ENCODE peak calls at places on chromosomes 12 and 14, in ten cellular contexts. One of them, this sample, is unnamed.

GRCh38 chr12:104219908-104220404 is 4.4 kb downstream of the TXNRD1 start:
- DNase-seq in brain microvascular endothelial cell: peak
- DNase-seq in DND-41: peak
- DNase-seq in left ventricle myocardium inferior: no peak
- DNase-seq in CD4-positive, CD25-positive, alpha-beta regulatory T cell: peak
- DNase-seq in thoracic aorta: no peak
- DNase-seq in transverse colon: peak
- DNase-seq in breast epithelium: no peak
- DNase-seq in Peyer's patch: peak
- DNase-seq in H9: no peak
- DNase-seq in this sample: no peak

GRCh38 chr14:91338369-91338768 is 79.3 kb downstream of the CCDC88C start:
- DNase-seq in brain microvascular endothelial cell: no peak
- DNase-seq in DND-41: no peak
- DNase-seq in left ventricle myocardium inferior: no peak
- DNase-seq in CD4-positive, CD25-positive, alpha-beta regulatory T cell: no peak
- DNase-seq in thoracic aorta: no peak
- DNase-seq in transverse colon: no peak
- DNase-seq in breast epithelium: no peak
- DNase-seq in Peyer's patch: no peak
- DNase-seq in H9: no peak
- DNase-seq in this sample: no peak

GRCh38 chr12:40730281-40730680 is 38.0 kb downstream of the CNTN1 start:
- DNase-seq in brain microvascular endothelial cell: no peak
- DNase-seq in DND-41: no peak
- DNase-seq in left ventricle myocardium inferior: no peak
- DNase-seq in CD4-positive, CD25-positive, alpha-beta regulatory T cell: no peak
- DNase-seq in thoracic aorta: no peak
- DNase-seq in transverse colon: no peak
- DNase-seq in breast epithelium: no peak
- DNase-seq in Peyer's patch: no peak
- DNase-seq in H9: no peak
- DNase-seq in this sample: no peak

GRCh38 chr14:62189698-62190097 is 427.5 kb downstream of the SNAPC1 start:
- DNase-seq in brain microvascular endothelial cell: no peak
- DNase-seq in DND-41: no peak
- DNase-seq in left ventricle myocardium inferior: no peak
- DNase-seq in CD4-positive, CD25-positive, alpha-beta regulatory T cell: no peak
- DNase-seq in thoracic aorta: no peak
- DNase-seq in transverse colon: no peak
- DNase-seq in breast epithelium: no peak
- DNase-seq in Peyer's patch: no peak
- DNase-seq in H9: no peak
- DNase-seq in this sample: no peak

GRCh38 chr12:59657266-59657665 is 61.4 kb downstream of the SLC16A7 start:
- DNase-seq in brain microvascular endothelial cell: no peak
- DNase-seq in DND-41: no peak
- DNase-seq in left ventricle myocardium inferior: no peak
- DNase-seq in CD4-positive, CD25-positive, alpha-beta regulatory T cell: no peak
- DNase-seq in thoracic aorta: no peak
- DNase-seq in transverse colon: no peak
- DNase-seq in breast epithelium: no peak
- DNase-seq in Peyer's patch: no peak
- DNase-seq in H9: no peak
- DNase-seq in this sample: no peak

GRCh38 chr12:14567311-14568195 is at the start of gene PLBD1:
- DNase-seq in brain microvascular endothelial cell: no peak
- DNase-seq in DND-41: no peak
- DNase-seq in left ventricle myocardium inferior: peak
- DNase-seq in CD4-positive, CD25-positive, alpha-beta regulatory T cell: no peak
- DNase-seq in thoracic aorta: peak
- DNase-seq in transverse colon: peak
- DNase-seq in breast epithelium: no peak
- DNase-seq in Peyer's patch: peak
- DNase-seq in H9: peak
- DNase-seq in this sample: no peak

GRCh38 chr14:38207830-38208815 is at the start of gene SSTR1:
- DNase-seq in brain microvascular endothelial cell: no peak
- DNase-seq in DND-41: no peak
- DNase-seq in left ventricle myocardium inferior: no peak
- DNase-seq in CD4-positive, CD25-positive, alpha-beta regulatory T cell: no peak
- DNase-seq in thoracic aorta: no peak
- DNase-seq in transverse colon: peak
- DNase-seq in breast epithelium: no peak
- DNase-seq in Peyer's patch: peak
- DNase-seq in H9: peak
- DNase-seq in this sample: no peak

GRCh38 chr14:55780156-55780946 is 200.3 kb downstream of the KTN1 start:
- DNase-seq in brain microvascular endothelial cell: peak
- DNase-seq in DND-41: no peak
- DNase-seq in left ventricle myocardium inferior: peak
- DNase-seq in CD4-positive, CD25-positive, alpha-beta regulatory T cell: no peak
- DNase-seq in thoracic aorta: peak
- DNase-seq in transverse colon: no peak
- DNase-seq in breast epithelium: peak
- DNase-seq in Peyer's patch: no peak
- DNase-seq in H9: no peak
- DNase-seq in this sample: no peak

GRCh38 chr12:73124480-73124879 is 852.3 kb downstream of the TRHDE start:
- DNase-seq in brain microvascular endothelial cell: no peak
- DNase-seq in DND-41: no peak
- DNase-seq in left ventricle myocardium inferior: no peak
- DNase-seq in CD4-positive, CD25-positive, alpha-beta regulatory T cell: no peak
- DNase-seq in thoracic aorta: no peak
- DNase-seq in transverse colon: no peak
- DNase-seq in breast epithelium: no peak
- DNase-seq in Peyer's patch: no peak
- DNase-seq in H9: no peak
- DNase-seq in this sample: no peak

GRCh38 chr12:96719671-96720362 is 187.2 kb upstream of the NEDD1 start:
- DNase-seq in brain microvascular endothelial cell: peak
- DNase-seq in DND-41: peak
- DNase-seq in left ventricle myocardium inferior: no peak
- DNase-seq in CD4-positive, CD25-positive, alpha-beta regulatory T cell: peak
- DNase-seq in thoracic aorta: no peak
- DNase-seq in transverse colon: peak
- DNase-seq in breast epithelium: no peak
- DNase-seq in Peyer's patch: no peak
- DNase-seq in H9: no peak
- DNase-seq in this sample: no peak

GRCh38 chr14:105389976-105390848 is 8.1 kb upstream of the TEX22 start:
- DNase-seq in brain microvascular endothelial cell: no peak
- DNase-seq in DND-41: no peak
- DNase-seq in left ventricle myocardium inferior: no peak
- DNase-seq in CD4-positive, CD25-positive, alpha-beta regulatory T cell: peak
- DNase-seq in thoracic aorta: no peak
- DNase-seq in transverse colon: no peak
- DNase-seq in breast epithelium: no peak
- DNase-seq in Peyer's patch: no peak
- DNase-seq in H9: no peak
- DNase-seq in this sample: no peak

GRCh38 chr14:22653012-22653621 is 9.0 kb upstream of the OR6J1 start:
- DNase-seq in brain microvascular endothelial cell: peak
- DNase-seq in DND-41: peak
- DNase-seq in left ventricle myocardium inferior: peak
- DNase-seq in CD4-positive, CD25-positive, alpha-beta regulatory T cell: peak
- DNase-seq in thoracic aorta: no peak
- DNase-seq in transverse colon: peak
- DNase-seq in breast epithelium: peak
- DNase-seq in Peyer's patch: peak
- DNase-seq in H9: peak
- DNase-seq in this sample: peak

GRCh38 chr14:101478796-101479410 is 82.4 kb upstream of the DIO3 start:
- DNase-seq in brain microvascular endothelial cell: no peak
- DNase-seq in DND-41: no peak
- DNase-seq in left ventricle myocardium inferior: no peak
- DNase-seq in CD4-positive, CD25-positive, alpha-beta regulatory T cell: no peak
- DNase-seq in thoracic aorta: no peak
- DNase-seq in transverse colon: no peak
- DNase-seq in breast epithelium: no peak
- DNase-seq in Peyer's patch: peak
- DNase-seq in H9: peak
- DNase-seq in this sample: no peak

GRCh38 chr14:61891251-61891650 is 129.0 kb downstream of the SNAPC1 start:
- DNase-seq in brain microvascular endothelial cell: peak
- DNase-seq in DND-41: no peak
- DNase-seq in left ventricle myocardium inferior: no peak
- DNase-seq in CD4-positive, CD25-positive, alpha-beta regulatory T cell: no peak
- DNase-seq in thoracic aorta: no peak
- DNase-seq in transverse colon: no peak
- DNase-seq in breast epithelium: no peak
- DNase-seq in Peyer's patch: no peak
- DNase-seq in H9: no peak
- DNase-seq in this sample: no peak

GRCh38 chr12:114254998-114255397 is 150.9 kb downstream of the TBX5 start:
- DNase-seq in brain microvascular endothelial cell: no peak
- DNase-seq in DND-41: no peak
- DNase-seq in left ventricle myocardium inferior: no peak
- DNase-seq in CD4-positive, CD25-positive, alpha-beta regulatory T cell: no peak
- DNase-seq in thoracic aorta: no peak
- DNase-seq in transverse colon: no peak
- DNase-seq in breast epithelium: no peak
- DNase-seq in Peyer's patch: no peak
- DNase-seq in H9: no peak
- DNase-seq in this sample: no peak

GRCh38 chr12:102955926-102956737 is 1.3 kb upstream of the ASCL1 start:
- DNase-seq in brain microvascular endothelial cell: no peak
- DNase-seq in DND-41: no peak
- DNase-seq in left ventricle myocardium inferior: no peak
- DNase-seq in CD4-positive, CD25-positive, alpha-beta regulatory T cell: no peak
- DNase-seq in thoracic aorta: no peak
- DNase-seq in transverse colon: no peak
- DNase-seq in breast epithelium: no peak
- DNase-seq in Peyer's patch: no peak
- DNase-seq in H9: peak
- DNase-seq in this sample: no peak

GRCh38 chr12:75889214-75889613 is 142.4 kb downstream of the PHLDA1 start:
- DNase-seq in brain microvascular endothelial cell: no peak
- DNase-seq in DND-41: no peak
- DNase-seq in left ventricle myocardium inferior: no peak
- DNase-seq in CD4-positive, CD25-positive, alpha-beta regulatory T cell: no peak
- DNase-seq in thoracic aorta: no peak
- DNase-seq in transverse colon: no peak
- DNase-seq in breast epithelium: peak
- DNase-seq in Peyer's patch: no peak
- DNase-seq in H9: peak
- DNase-seq in this sample: no peak

GRCh38 chr12:121702944-121703343 is 9.6 kb upstream of the TMEM120B start:
- DNase-seq in brain microvascular endothelial cell: no peak
- DNase-seq in DND-41: no peak
- DNase-seq in left ventricle myocardium inferior: no peak
- DNase-seq in CD4-positive, CD25-positive, alpha-beta regulatory T cell: no peak
- DNase-seq in thoracic aorta: no peak
- DNase-seq in transverse colon: no peak
- DNase-seq in breast epithelium: no peak
- DNase-seq in Peyer's patch: no peak
- DNase-seq in H9: no peak
- DNase-seq in this sample: no peak
- H3K27ac ChIP-seq in brain microvascular endothelial cell: no peak
- H3K27ac ChIP-seq in DND-41: no peak
- H3K27ac ChIP-seq in left ventricle myocardium inferior: no peak
- H3K27ac ChIP-seq in CD4-positive, CD25-positive, alpha-beta regulatory T cell: no peak
- H3K27ac ChIP-seq in thoracic aorta: no peak
- H3K27ac ChIP-seq in transverse colon: no peak
- H3K27ac ChIP-seq in breast epithelium: no peak
- H3K27ac ChIP-seq in Peyer's patch: no peak
- H3K27ac ChIP-seq in H9: no peak
- H3K27ac ChIP-seq in this sample: no peak

DNA sequence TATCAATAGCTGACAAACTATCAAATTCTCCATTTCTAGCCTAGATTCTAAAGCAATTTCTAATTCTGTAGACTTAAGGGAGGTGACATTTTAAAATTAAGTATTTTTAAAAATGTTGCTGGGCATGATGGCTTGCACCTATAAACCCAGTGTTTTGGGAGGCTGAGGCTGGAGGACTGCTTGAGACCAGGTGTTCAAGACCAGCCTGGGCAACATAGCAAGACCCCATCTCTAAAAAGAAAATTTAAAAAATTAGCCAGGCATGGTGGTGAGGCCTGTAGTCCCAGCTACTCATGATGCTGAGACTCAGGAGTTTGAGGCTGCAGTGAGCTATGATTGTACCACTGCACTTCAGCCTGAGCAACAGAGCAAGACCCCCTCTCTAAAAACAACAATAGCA is 15.1 kb downstream of the MGST1 start:
- DNase-seq in brain microvascular endothelial cell: no peak
- DNase-seq in DND-41: no peak
- DNase-seq in left ventricle myocardium inferior: no peak
- DNase-seq in CD4-positive, CD25-positive, alpha-beta regulatory T cell: no peak
- DNase-seq in thoracic aorta: no peak
- DNase-seq in transverse colon: no peak
- DNase-seq in breast epithelium: no peak
- DNase-seq in Peyer's patch: no peak
- DNase-seq in H9: no peak
- DNase-seq in this sample: no peak
- H3K27ac ChIP-seq in brain microvascular endothelial cell: no peak
- H3K27ac ChIP-seq in DND-41: no peak
- H3K27ac ChIP-seq in left ventricle myocardium inferior: no peak
- H3K27ac ChIP-seq in CD4-positive, CD25-positive, alpha-beta regulatory T cell: no peak
- H3K27ac ChIP-seq in thoracic aorta: no peak
- H3K27ac ChIP-seq in transverse colon: no peak
- H3K27ac ChIP-seq in breast epithelium: no peak
- H3K27ac ChIP-seq in Peyer's patch: no peak
- H3K27ac ChIP-seq in H9: no peak
- H3K27ac ChIP-seq in this sample: no peak

GRCh38 chr12:4991801-4992200 is 51.9 kb upstream of the KCNA5 start:
- DNase-seq in brain microvascular endothelial cell: no peak
- DNase-seq in DND-41: no peak
- DNase-seq in left ventricle myocardium inferior: no peak
- DNase-seq in CD4-positive, CD25-positive, alpha-beta regulatory T cell: no peak
- DNase-seq in thoracic aorta: no peak
- DNase-seq in transverse colon: no peak
- DNase-seq in breast epithelium: no peak
- DNase-seq in Peyer's patch: no peak
- DNase-seq in H9: no peak
- DNase-seq in this sample: no peak
- H3K27ac ChIP-seq in brain microvascular endothelial cell: no peak
- H3K27ac ChIP-seq in DND-41: no peak
- H3K27ac ChIP-seq in left ventricle myocardium inferior: no peak
- H3K27ac ChIP-seq in CD4-positive, CD25-positive, alpha-beta regulatory T cell: no peak
- H3K27ac ChIP-seq in thoracic aorta: no peak
- H3K27ac ChIP-seq in transverse colon: no peak
- H3K27ac ChIP-seq in breast epithelium: no peak
- H3K27ac ChIP-seq in Peyer's patch: no peak
- H3K27ac ChIP-seq in H9: no peak
- H3K27ac ChIP-seq in this sample: no peak

DNA sequence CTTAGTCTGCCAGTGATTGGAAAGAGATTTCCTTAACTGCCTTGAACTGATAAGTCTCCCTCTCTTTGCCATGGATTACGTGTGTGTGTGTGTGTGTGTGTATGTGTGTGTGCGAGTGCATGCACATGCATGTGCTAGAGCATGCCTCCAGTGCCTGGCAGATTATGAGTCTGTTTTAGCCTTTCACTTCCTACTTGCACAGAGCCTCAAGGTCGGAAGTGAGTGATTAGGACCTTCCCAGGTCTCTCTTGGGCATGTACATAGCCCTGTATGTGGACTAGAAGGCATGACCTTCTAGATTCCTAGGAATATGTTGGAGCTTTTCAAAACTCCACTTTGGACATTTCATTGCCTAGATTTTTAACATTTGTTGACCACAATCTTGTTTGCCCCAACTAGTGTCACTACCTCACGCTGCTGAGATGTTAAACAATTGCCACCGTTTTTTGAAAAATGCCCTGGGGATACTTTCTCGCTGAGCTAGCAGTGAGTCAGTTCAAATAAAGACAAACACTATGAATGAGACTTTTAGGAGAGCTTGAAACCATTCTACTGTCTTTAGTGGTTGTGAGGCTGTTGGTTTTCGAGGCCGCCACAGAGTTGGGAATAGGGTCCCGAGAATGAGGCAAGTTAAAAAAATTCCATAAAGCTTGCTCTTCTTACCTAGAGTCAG is 28.2 kb downstream of the KIAA0586 start:
- DNase-seq in brain microvascular endothelial cell: peak
- DNase-seq in DND-41: no peak
- DNase-seq in left ventricle myocardium inferior: no peak
- DNase-seq in CD4-positive, CD25-positive, alpha-beta regulatory T cell: no peak
- DNase-seq in thoracic aorta: no peak
- DNase-seq in transverse colon: no peak
- DNase-seq in breast epithelium: no peak
- DNase-seq in Peyer's patch: no peak
- DNase-seq in H9: no peak
- DNase-seq in this sample: no peak
- H3K27ac ChIP-seq in brain microvascular endothelial cell: no peak
- H3K27ac ChIP-seq in DND-41: no peak
- H3K27ac ChIP-seq in left ventricle myocardium inferior: no peak
- H3K27ac ChIP-seq in CD4-positive, CD25-positive, alpha-beta regulatory T cell: no peak
- H3K27ac ChIP-seq in thoracic aorta: no peak
- H3K27ac ChIP-seq in transverse colon: no peak
- H3K27ac ChIP-seq in breast epithelium: no peak
- H3K27ac ChIP-seq in Peyer's patch: no peak
- H3K27ac ChIP-seq in H9: no peak
- H3K27ac ChIP-seq in this sample: no peak